ENCODE peak calls at places on chromosomes 7 and 10, in five cellular contexts. T, X, H, B and V are unnamed samples.

GRCh38 chr10:124508070-124508667 is 46.5 kb downstream of the LHPP start:
- DNase-seq in B (no peak), X (no peak), H (no peak), T (no peak), V (no peak)

GRCh38 chr10:48790740-48791044 is 106.0 kb downstream of the WDFY4 start:
- DNase-seq in X (no peak), T (no peak), B (no peak), H (no peak), V (no peak)

GRCh38 chr7:73894851-73895441 is 34.0 kb downstream of the TMEM270 start:
- DNase-seq in B (peak), T (peak), X (peak), H (no peak), V (peak)

GRCh38 chr7:80218723-80219122 is 84.1 kb downstream of the GNAI1 start:
- DNase-seq in B (peak), H (no peak), T (no peak), X (peak), V (peak)

GRCh38 chr7:70738080-70738479 is 393.9 kb upstream of the GALNT17 start:
- DNase-seq in T (peak), X (no peak), B (peak), H (no peak), V (no peak)

GRCh38 chr7:96998333-96998732 is 7.0 kb upstream of the DLX6 start:
- DNase-seq in B (no peak), T (peak), X (no peak), H (peak), V (no peak)

GRCh38 chr10:103759100-103759781 is 96.1 kb downstream of the SH3PXD2A start:
- DNase-seq in B (peak), H (no peak), T (no peak), X (peak), V (no peak)

GRCh38 chr7:4823442-4824119 is 38.2 kb downstream of the PAPOLB start:
- DNase-seq in H (peak), T (no peak), X (no peak), B (no peak), V (no peak)

DNA sequence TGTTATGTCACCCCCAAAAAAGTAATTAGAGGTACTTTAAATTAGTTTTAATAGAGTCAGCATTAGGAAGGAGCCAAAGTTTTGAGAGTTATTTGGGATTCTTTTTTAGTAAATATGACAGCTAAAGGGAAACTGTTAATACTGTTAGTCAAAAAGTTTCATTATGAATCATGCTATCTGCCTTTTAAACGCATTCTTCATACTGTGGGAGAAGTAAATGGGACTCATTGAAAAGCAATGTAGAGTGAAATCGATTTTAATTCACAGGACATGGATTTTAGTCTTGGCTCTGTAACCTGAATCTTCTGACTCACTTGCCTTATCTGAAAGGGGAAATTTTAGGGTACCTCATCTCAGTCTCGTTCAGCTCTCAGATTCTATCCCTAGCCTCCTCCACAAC is 105.1 kb downstream of the AASS start:
- DNase-seq in B (peak), X (no peak), T (no peak), H (no peak), V (no peak)
- H3K4ac ChIP-seq in B (no peak), X (no peak), T (no peak), H (no peak), V (no peak)

DNA sequence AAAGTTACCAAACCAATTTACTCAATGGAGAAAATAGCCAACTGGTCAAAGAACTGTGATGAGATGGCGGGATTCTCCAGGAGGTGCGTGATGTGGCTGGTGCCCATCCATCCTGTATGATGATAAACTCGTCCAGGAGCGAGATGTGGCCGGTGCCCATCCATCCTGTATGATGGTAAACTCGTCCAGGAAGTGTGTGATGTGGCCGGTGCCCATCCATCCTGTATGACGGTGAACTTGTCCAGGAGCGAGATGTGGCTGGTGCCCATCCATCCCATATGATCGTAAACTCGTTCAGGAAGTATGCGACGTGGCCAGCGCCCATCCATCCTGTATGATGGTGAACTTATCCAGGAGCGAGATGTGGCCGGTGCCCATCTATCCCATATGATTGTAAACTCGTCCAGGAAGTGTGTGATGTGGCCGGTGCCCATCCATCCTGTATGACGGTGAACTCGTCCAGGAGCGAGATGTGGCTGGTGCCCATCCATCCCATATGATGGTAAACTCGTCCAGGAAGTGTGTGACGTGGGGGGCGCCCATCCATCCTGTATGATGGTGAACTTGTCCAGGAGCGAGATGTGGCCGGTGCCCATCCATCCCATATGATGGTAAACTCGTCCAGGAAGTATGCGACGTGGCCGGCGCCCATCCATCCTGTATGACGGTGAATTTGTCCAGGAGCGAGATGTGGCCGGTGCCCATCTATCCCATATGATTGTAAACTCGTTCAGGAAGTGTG is 496.2 kb downstream of the DNAJB6 start:
- DNase-seq in B (no peak), X (no peak), T (no peak), H (no peak), V (no peak)
- H3K18ac ChIP-seq in B (no peak), X (no peak), T (no peak), H (no peak), V (no peak)

DNA sequence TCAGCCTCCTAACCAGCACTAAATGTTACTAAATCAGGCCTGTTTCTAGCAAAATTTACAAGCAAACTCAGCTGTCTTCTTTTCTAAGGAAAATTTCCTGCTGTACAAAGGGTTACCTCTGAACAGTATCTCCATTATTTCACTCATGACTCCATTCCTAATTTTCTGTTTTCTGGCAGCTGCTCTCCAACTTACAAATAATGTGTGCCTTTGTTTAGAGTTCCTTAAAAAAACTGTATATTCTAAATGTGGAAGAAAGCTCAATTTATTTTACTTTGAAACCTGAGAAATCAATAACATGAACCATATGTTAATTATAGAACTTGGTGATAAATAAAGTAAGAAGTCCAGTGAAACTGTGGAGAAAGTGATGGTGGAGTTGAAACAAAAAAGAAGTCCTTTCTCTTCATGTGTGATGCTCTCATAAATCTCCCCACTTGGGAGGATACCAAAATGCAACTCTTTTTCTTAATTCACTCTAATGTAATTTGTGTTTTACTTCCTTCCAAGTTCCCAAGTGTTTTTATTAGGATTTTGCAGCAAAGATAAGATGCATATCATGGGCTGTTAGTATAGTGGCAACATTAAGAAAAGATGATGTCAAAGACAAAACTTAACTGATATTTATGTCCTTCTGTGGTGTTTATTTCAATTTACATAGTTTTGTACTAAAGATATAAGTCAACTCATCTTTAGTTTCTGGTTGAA is 74.8 kb downstream of the CDK6 start:
- DNase-seq in B (no peak), X (peak), T (no peak), H (no peak), V (no peak)
- H3K4ac ChIP-seq in B (no peak), X (no peak), T (no peak), H (no peak), V (no peak)

GRCh38 chr7:99141756-99142726 is 1.9 kb downstream of the SMURF1 start:
- DNase-seq in B (peak), T (peak), X (peak), H (peak), V (peak)
- H3K18ac ChIP-seq in B (peak), T (peak), X (peak), H (no peak), V (peak)

DNA sequence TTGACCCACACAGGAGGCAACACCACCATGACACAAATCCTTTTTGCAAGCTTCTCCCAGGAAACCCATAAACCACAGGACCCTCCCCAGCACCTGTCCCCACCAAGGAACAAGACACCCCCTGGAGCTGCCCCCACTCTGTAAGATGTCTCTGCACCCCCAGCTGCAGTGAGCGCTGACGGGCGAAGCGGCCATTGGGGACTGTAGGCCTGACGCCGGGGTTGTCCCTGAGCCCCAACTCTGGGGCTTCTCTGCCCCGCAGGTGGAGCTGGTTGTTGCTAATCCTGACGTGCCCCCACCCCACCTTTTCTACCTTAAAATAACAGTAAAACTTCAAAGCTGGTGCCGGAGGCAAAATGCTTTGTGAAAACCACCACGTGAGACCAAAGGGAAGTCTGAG is 94.7 kb upstream of the PPP2R2D start:
- DNase-seq in T (no peak), X (no peak), B (no peak), H (no peak), V (no peak)
- H3K4ac ChIP-seq in T (no peak), X (no peak), B (no peak), H (no peak), V (no peak)